ENCODE peak calls at places on chromosomes 2 and 18, in four cellular contexts. B is uterus, R is HFF-Myc, N is esophagus squamous epithelium. C is an unnamed sample.

GRCh38 chr2:235868224-235868623 is 300.0 kb downstream of the GBX2 start:
- DNase-seq in R (no peak), N (no peak), B (no peak), C (no peak)

GRCh38 chr2:190535586-190535985 is 1.1 kb upstream of the NEMP2 start:
- DNase-seq in R (no peak), B (no peak), N (no peak), C (no peak)

GRCh38 chr2:37997629-37998028 is 72.5 kb downstream of the RMDN2 start:
- DNase-seq in R (no peak), B (no peak), N (no peak), C (no peak)

GRCh38 chr18:13275075-13275474 is 56.5 kb downstream of the LDLRAD4 start:
- DNase-seq in R (no peak), B (no peak), N (no peak), C (no peak)

GRCh38 chr2:178304262-178304661 is 110.0 kb downstream of the OSBPL6 start:
- DNase-seq in B (no peak), R (peak; percentile 6), N (no peak), C (no peak)

GRCh38 chr18:79596451-79597175 is 83.0 kb upstream of the CTDP1 start:
- DNase-seq in R (no peak), B (peak; percentile 14), N (no peak), C (no peak)

GRCh38 chr2:10414000-10414451 is 34.1 kb downstream of the ODC1 start:
- DNase-seq in R (no peak), B (no peak), N (no peak), C (no peak)

GRCh38 chr2:236636714-236637485 is 67.3 kb downstream of the ACKR3 start:
- DNase-seq in N (no peak), B (peak; percentile 60), R (no peak), C (no peak)

GRCh38 chr2:455046-455705 is 167.3 kb upstream of the ALKAL2 start:
- DNase-seq in N (no peak), R (no peak), B (no peak), C (no peak)

GRCh38 chr2:47034973-47035609 is 119.5 kb upstream of the MCFD2 start:
- DNase-seq in R (no peak), B (peak; percentile 43), N (no peak), C (peak; percentile 79)

GRCh38 chr18:44343570-44343969 is 337.1 kb upstream of the SETBP1 start:
- DNase-seq in N (no peak), R (no peak), B (no peak), C (no peak)

GRCh38 chr2:148994341-148994740 is 44.2 kb upstream of the LYPD6B start:
- DNase-seq in N (no peak), R (no peak), B (no peak), C (no peak)

GRCh38 chr2:236600892-236601291 is 31.3 kb downstream of the ACKR3 start:
- DNase-seq in B (no peak), N (no peak), R (no peak), C (no peak)

GRCh38 chr2:12957251-12957650 is 240.5 kb downstream of the TRIB2 start:
- DNase-seq in B (no peak), N (no peak), R (no peak), C (no peak)

GRCh38 chr18:9736942-9737813 is 29.1 kb downstream of the RAB31 start:
- DNase-seq in R (no peak), B (no peak), N (no peak), C (no peak)

GRCh38 chr2:239824051-239824694 is 201.0 kb downstream of the NDUFA10 start:
- DNase-seq in R (no peak), N (no peak), B (peak; percentile 11), C (peak; percentile 37)

GRCh38 chr2:166419616-166419934 is 43.8 kb upstream of the SCN9A start:
- DNase-seq in N (no peak), B (no peak), R (no peak), C (no peak)

GRCh38 chr2:175205523-175205922 is 24.0 kb upstream of the ATP5MC3 start:
- DNase-seq in N (no peak), B (no peak), R (no peak), C (no peak)

GRCh38 chr2:107553534-107553933 is 273.2 kb upstream of the RGPD4 start:
- DNase-seq in R (no peak), B (no peak), N (no peak), C (no peak)

GRCh38 chr2:16279201-16279570 is 338.8 kb downstream of the MYCN start:
- DNase-seq in R (no peak), B (no peak), N (no peak), C (no peak)

GRCh38 chr2:26615336-26616031 is 25.7 kb downstream of the CIB4 start:
- DNase-seq in R (no peak), B (no peak), N (no peak), C (no peak)

GRCh38 chr2:197760293-197760657 is 24.8 kb downstream of the BOLL start:
- DNase-seq in B (no peak), N (no peak), R (no peak), C (no peak)

GRCh38 chr2:219736196-219736595 is 108.8 kb downstream of the SLC4A3 start:
- DNase-seq in B (no peak), R (peak; percentile 61), N (no peak), C (no peak)

GRCh38 chr2:237074211-237074993 is 11.3 kb upstream of the COPS8 start:
- DNase-seq in B (no peak), R (no peak), N (no peak), C (no peak)

GRCh38 chr2:195570329-195570728 is 86.7 kb upstream of the SLC39A10 start:
- DNase-seq in B (no peak), R (no peak), N (no peak), C (no peak)

GRCh38 chr2:232489516-232490220 is 2.0 kb upstream of the ECEL1 start:
- DNase-seq in N (no peak), B (no peak), R (no peak), C (no peak)

GRCh38 chr18:46343940-46344372 is 239.8 kb downstream of the HAUS1 start:
- DNase-seq in B (peak; percentile 32), R (no peak), N (no peak), C (no peak)

DNA sequence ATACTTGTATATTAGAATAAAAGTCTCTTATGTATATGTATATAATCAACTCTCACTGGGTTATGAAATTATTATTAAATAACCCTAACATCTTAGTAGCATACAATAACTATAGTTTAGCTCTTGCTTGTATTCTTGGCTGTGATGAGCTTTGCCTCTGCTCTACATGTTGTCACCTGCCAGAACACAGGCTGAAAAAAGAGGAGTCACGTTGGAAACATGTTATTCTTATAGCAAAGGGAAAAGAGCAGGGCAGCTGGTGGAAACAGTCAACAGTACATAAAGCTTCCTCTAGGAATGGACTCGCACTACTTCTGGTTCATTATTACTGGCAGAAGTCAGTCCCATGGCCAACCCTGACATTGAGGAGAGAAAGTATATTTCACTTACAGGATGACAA is 362.0 kb upstream of the KYNU start:
- DNase-seq in B (no peak), R (no peak), N (no peak), C (no peak)
- H3K4me3 ChIP-seq in B (no peak overlapping the region), R (no peak overlapping the region), N (no peak overlapping the region), C (no peak overlapping the region)

DNA sequence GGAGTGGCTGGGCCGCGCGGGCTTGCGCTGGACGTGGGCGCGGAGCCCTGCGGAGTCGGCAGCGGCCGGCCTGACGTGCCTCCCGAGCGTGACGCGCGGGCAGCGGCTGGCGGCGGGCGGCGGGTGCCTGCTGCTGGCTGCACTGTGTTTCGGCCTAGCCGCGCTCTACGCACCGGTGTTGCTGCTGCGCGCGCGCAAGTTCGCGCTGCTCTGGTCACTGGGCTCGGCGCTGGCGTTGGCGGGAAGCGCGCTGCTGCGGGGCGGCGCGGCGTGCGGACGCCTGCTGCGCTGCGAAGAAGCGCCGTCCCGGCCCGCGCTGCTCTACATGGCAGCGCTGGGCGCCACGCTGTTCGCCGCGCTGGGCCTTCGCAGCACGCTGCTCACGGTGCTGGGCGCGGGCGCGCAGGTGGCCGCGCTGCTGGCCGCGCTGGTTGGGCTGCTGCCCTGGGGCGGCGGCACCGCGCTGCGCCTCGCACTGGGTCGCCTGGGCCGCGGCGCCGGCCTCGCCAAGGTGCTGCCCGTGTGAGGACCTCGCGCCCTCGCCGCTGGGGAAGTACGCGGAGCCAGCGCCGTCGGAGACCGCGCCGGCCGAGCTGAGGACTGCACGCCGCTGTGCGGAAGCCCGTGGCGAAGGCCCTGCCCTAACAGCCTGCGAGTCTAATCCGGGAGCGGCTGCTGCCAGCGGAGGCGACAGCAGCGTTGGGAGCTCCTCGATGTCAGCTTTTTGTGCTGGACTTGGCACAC is 526 bp downstream of the SFT2D3 start:
- DNase-seq in B (peak; percentile 56), N (peak; percentile 24), R (peak; percentile 25), C (peak; percentile 89)
- TF ChIP-seq CTCF in B (no peak), N (peak; percentile 53), R (no peak), C (peak; percentile 17)

DNA sequence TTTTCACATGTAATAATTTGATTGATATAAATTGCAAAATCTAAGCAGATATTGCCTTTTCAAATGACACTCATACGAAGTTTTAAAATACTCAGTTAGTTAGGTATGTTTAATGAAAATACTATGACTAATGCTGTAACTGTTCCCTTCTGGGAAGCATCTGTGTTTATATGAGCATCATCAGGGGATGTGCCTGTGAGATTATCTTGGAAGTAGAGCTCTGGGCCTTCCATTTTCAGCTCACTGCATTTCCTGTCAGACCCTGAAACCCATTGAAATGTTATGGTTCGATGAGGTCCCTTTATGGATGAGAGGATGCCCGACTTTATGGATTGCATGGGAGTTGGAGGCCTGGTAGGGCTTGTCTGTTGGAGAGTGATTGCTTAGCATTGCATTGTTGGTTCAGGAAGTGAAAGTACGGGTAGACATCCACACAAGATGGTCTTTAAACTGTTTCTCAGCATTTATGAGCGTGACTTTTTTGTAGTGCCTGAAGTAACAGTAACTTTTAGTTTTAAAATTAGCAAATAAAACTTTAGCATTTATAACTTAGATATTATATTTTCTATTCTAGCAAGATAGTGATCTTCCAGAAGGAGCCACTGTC is 28.7 kb downstream of the ELP2 start:
- DNase-seq in R (peak; percentile 66), N (no peak), B (no peak), C (no peak)
- H3K4me3 ChIP-seq in R (no peak overlapping the region), N (no peak overlapping the region), B (no peak overlapping the region), C (no peak overlapping the region)

GRCh38 chr2:241608881-241609280 is 28.1 kb downstream of the THAP4 start:
- DNase-seq in R (no peak), N (no peak), B (no peak), C (no peak)

GRCh38 chr2:241611062-241611461 is 25.9 kb downstream of the THAP4 start:
- DNase-seq in B (no peak), N (no peak), R (no peak), C (no peak)

GRCh38 chr2:241612156-241613017 is 24.6 kb downstream of the THAP4 start:
- DNase-seq in B (no peak), N (no peak), R (no peak), C (no peak)

GRCh38 chr2:241607162-241607885 is 29.6 kb downstream of the THAP4 start:
- DNase-seq in B (no peak), N (no peak), R (no peak), C (no peak)

DNA sequence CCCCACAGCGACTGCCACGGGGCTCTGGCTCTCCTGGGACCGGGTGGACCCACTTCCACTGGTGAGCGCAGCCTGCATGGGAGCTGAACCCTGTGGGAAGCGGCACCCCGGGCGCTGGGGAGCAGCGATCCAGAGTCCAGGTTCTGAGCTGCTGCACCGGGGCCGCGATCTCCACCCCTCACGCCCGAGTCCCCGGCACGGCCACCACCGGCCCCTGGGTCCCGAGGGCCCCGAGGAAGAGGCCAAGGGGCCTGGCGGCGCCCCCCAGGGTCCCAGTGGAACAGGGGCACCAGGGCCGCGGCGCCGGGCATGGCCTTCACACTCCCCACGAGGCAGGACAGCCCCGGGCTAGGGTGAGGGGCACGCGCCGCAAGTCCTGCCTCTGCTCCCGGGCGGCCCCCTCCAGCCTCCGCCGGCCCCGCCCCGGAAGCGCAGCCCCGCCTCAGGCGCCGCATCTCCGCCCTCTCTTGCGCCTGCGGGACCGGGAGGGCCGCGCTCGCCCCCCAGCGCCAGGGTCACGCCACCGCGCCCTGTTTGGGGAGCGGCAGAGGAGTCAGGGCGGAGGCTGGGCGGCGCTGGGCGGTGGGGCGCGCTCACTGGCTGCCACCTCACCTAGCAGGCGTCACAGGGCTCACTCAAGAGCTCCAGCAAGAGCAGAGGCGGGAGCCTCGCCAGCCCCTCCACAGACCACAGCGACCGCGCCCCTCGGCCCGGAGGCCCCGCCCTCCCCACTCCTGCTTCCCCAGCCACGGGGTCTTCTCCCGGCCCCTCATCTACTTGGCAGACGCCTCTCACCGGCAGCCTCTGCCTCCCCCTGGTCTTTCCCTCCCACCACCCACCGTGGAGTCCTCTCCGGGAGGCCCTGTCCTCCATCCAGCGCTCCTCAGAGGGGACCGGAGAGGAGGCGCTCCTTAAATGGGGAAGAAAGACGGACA is 26.8 kb downstream of the THAP4 start:
- DNase-seq in R (peak; percentile 41), N (peak; percentile 52), B (peak; percentile 79), C (peak; percentile 49)
- TF ChIP-seq CTCF in R (peak; percentile 44), N (peak; percentile 63), B (peak; percentile 74), C (peak; percentile 69)

C was measured in ascending aorta.